ENCODE peak calls at places on chromosomes 16 and 17, in five cellular contexts. K is left ventricle myocardium inferior, I is OCI-LY7, Z is dorsolateral prefrontal cortex, Q is SK-N-SH. X is an unnamed sample.

GRCh38 chr16:29012913-29013641 is 28.2 kb downstream of the LAT start:
- DNase-seq in K (no peak), I (no peak), Z (no peak), Q (no peak), X (no peak)

GRCh38 chr16:55502801-55503366 is 6.0 kb upstream of the LPCAT2 start:
- DNase-seq in K (peak), I (no peak), Z (peak), Q (peak), X (peak)

GRCh38 chr17:18258356-18259038 is at the start of gene FLII:
- DNase-seq in K (peak), I (peak), Z (peak), Q (peak), X (no peak)

GRCh38 chr17:76270770-76271668 is 5.9 kb downstream of the UBALD2 start:
- DNase-seq in K (no peak), I (peak), Z (no peak), Q (peak), X (peak)

GRCh38 chr17:34499576-34499975 is 79.8 kb upstream of the TMEM132E start:
- DNase-seq in K (no peak), I (peak), Z (no peak), Q (no peak), X (no peak)

GRCh38 chr16:66651474-66651765 is 45.1 kb downstream of the CMTM4 start:
- DNase-seq in K (no peak), I (no peak), Z (no peak), Q (no peak), X (no peak)

GRCh38 chr17:59840908-59841666 is 51.7 kb downstream of the TUBD1 start:
- DNase-seq in K (no peak), I (no peak), Z (no peak), Q (no peak), X (no peak)

GRCh38 chr16:58658796-58659211 is 25.8 kb downstream of the SLC38A7 start:
- DNase-seq in K (no peak), I (no peak), Z (no peak), Q (no peak), X (no peak)

GRCh38 chr17:5592382-5592781 is 8.1 kb upstream of the NLRP1 start:
- DNase-seq in K (no peak), I (peak), Z (no peak), Q (peak), X (no peak)

GRCh38 chr17:16269658-16270057 is 52.6 kb downstream of the PIGL start:
- DNase-seq in K (no peak), I (no peak), Z (no peak), Q (no peak), X (no peak)

GRCh38 chr17:2852729-2853110 is 56.5 kb downstream of the RAP1GAP2 start:
- DNase-seq in K (no peak), I (no peak), Z (no peak), Q (peak), X (peak)

GRCh38 chr16:23840310-23840709 is 4.5 kb downstream of the PRKCB start:
- DNase-seq in K (no peak), I (no peak), Z (no peak), Q (no peak), X (no peak)

GRCh38 chr16:83744521-83744981 is 63.2 kb upstream of the HSBP1 start:
- DNase-seq in K (peak), I (no peak), Z (no peak), Q (no peak), X (peak)

GRCh38 chr16:21264226-21265036 is 13.7 kb downstream of the CRYM start:
- DNase-seq in K (peak), I (no peak), Z (no peak), Q (no peak), X (no peak)

GRCh38 chr16:15723808-15724207 is 73.8 kb downstream of the NDE1 start:
- DNase-seq in K (no peak), I (no peak), Z (no peak), Q (no peak), X (no peak)

GRCh38 chr16:30418350-30419181 is 11.2 kb downstream of the ZNF771 start:
- DNase-seq in K (no peak), I (no peak), Z (no peak), Q (no peak), X (no peak)
- H3K27ac ChIP-seq in K (peak), I (peak), Z (peak), Q (peak), X (peak)

DNA sequence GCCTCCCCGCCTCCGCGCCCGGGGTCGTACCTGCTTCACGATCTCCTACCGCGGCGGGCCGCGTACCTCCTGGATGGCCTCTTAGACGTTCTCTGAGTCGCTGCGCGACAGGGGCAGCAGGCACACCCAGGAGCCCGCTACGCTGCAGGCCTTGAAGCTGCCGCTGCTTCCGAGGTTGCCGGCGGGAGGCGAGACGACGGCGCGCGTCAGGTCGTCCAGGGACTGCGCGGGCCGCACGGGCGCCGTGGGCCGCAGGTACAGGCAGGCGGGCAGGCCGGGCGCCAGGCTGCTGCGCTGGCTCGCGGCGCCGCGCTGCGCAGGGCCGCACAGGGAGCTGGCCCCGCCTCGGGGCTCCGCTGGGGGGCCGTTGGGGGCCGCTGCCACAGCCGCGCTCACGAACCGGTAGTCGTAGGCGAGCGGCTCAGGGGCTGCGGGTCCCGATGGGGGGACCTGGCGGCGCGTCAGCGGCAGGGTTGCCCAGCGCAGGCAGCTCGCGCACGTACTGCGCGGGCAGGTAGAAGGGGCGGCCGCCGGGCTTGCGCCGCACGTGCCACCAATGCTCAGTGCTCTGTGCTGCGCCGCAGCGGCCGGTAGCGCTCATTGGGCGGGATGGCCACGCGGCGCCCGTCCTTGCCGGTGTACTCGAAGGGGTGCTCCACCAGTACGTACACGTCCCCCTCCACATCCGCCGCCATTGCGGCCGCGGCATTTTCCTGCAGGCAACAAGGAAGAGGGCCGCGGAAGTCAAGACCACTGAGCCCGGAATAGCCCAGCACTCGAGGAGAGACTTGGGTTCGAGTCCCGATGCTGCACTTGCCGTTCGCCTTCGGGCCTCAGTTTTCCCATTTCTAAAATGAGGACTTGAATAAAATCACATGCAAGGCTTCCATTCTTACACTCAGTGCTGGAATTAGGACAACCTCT is 116.5 kb upstream of the SMURF2 start:
- DNase-seq in K (peak), I (peak), Z (peak), Q (no peak), X (no peak)
- H3K27ac ChIP-seq in K (peak), I (peak), Z (peak), Q (no peak), X (no peak)

GRCh38 chr16:11101695-11102522 is 154.1 kb downstream of the SOCS1 start:
- DNase-seq in K (no peak), I (no peak), Z (no peak), Q (no peak), X (no peak)

GRCh38 chr16:11102523-11102898 is 153.5 kb downstream of the SOCS1 start:
- DNase-seq in K (no peak), I (no peak), Z (no peak), Q (no peak), X (no peak)

GRCh38 chr16:11100239-11100750 is 155.7 kb downstream of the SOCS1 start:
- DNase-seq in K (peak), I (peak), Z (no peak), Q (no peak), X (peak)

GRCh38 chr16:11099672-11100195 is 155.4 kb downstream of the CLEC16A start:
- DNase-seq in K (no peak), I (peak), Z (no peak), Q (no peak), X (no peak)

DNA sequence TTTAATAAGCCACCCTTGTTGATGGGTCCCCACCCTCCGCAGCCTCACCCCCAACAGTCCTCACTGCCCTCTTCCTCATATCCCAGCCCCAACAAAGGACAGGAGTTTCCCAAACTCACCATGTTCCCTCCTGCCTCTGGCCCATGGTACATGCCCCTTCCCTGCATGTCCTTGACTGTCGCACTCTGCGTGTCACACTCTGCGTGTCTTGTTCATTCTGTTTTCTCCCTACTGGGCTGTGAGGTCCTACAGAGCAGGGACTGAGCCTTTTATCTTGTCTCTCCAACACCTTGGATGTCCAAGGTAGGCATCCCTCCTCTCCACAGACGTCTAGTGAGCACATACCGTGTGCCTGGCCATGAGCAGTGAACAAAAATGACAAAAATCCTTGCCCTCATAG is 154.7 kb downstream of the SOCS1 start:
- DNase-seq in K (no peak), I (no peak), Z (no peak), Q (no peak), X (no peak)
- H3K27ac ChIP-seq in K (peak), I (no peak), Z (no peak), Q (no peak), X (no peak)

DNA sequence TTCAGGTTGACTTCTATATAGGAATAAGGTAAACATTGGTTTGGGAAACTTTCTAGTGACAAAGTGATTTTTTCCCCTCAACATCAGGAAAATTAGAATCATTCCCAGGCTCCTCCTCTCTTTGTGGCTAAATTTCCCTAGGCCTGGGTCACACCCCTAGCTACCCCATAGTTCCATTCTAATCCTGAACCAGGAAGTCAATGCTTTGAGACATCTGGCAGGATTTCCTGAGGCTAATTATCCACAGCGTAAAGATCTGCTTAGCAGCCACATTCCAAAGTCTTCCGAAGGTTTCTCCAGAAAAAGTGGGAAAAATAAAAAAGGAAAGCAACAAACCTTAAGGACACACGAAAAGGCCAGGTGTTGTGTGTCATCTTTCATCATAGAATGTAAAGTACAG is 60.3 kb upstream of the CORO6 start:
- DNase-seq in K (no peak), I (no peak), Z (no peak), Q (peak), X (no peak)
- H3K27ac ChIP-seq in K (peak), I (peak), Z (peak), Q (peak), X (peak)

DNA sequence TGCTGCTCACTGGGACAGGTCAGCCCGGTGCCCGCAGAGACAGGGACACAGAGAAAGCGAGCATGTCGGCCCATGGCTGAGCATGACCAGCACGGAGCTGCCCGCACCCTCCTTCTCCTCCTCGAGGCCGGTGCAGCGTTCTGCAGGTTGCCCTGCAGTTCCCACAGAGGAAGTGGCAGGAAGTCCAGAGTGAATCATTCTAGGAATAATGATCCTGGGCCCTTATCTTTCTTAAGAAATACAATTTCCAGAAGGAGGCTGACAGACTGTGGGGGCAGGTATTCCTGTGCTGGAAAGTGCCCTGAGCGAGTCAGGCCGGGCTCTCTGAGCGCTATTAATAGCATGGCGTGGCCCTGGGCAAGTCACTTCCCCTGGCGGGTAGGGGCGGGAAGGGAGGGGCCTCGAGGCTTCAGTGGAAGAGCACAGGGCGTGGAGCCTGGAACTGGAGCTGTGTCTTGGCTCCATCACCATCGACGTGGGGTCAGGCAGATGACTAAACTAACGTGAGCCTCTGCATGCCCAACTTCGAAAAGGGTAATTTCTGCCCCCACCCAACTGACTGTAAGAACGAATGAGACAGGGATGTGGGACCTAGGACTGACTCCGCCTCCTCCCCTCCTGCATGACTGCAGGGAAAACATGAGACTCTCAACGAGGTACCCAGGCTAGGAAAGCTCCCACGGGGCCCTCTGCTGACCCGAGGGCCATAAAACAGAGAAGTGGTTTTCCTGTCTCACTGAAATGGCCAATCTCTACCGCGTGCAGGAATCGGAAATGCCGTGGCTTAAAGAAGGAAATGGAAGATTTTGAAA is 9.8 kb downstream of the TMEM204 start:
- DNase-seq in K (peak), I (peak), Z (no peak), Q (peak), X (peak)
- H3K27ac ChIP-seq in K (peak), I (no peak), Z (peak), Q (no peak), X (peak)

GRCh38 chr16:69606985-69607384 is 41.2 kb downstream of the NFAT5 start:
- DNase-seq in K (no peak), I (no peak), Z (no peak), Q (no peak), X (no peak)
- H3K27ac ChIP-seq in K (no peak), I (no peak), Z (no peak), Q (no peak), X (no peak)

GRCh38 chr17:43858201-43858600 is 11.2 kb downstream of the CD300LG start:
- DNase-seq in K (no peak), I (no peak), Z (no peak), Q (no peak), X (no peak)
- H3K27ac ChIP-seq in K (peak), I (no peak), Z (no peak), Q (no peak), X (peak)

GRCh38 chr17:61379457-61380216 is 20.0 kb upstream of the TBX2 start:
- DNase-seq in K (no peak), I (no peak), Z (no peak), Q (peak), X (peak)

GRCh38 chr17:61378658-61379456 is 20.8 kb upstream of the TBX2 start:
- DNase-seq in K (no peak), I (no peak), Z (no peak), Q (no peak), X (no peak)

GRCh38 chr17:61380217-61380835 is 19.3 kb upstream of the TBX2 start:
- DNase-seq in K (no peak), I (no peak), Z (no peak), Q (peak), X (no peak)

GRCh38 chr17:61380836-61381525 is 18.7 kb upstream of the TBX2 start:
- DNase-seq in K (no peak), I (no peak), Z (no peak), Q (peak), X (peak)

DNA sequence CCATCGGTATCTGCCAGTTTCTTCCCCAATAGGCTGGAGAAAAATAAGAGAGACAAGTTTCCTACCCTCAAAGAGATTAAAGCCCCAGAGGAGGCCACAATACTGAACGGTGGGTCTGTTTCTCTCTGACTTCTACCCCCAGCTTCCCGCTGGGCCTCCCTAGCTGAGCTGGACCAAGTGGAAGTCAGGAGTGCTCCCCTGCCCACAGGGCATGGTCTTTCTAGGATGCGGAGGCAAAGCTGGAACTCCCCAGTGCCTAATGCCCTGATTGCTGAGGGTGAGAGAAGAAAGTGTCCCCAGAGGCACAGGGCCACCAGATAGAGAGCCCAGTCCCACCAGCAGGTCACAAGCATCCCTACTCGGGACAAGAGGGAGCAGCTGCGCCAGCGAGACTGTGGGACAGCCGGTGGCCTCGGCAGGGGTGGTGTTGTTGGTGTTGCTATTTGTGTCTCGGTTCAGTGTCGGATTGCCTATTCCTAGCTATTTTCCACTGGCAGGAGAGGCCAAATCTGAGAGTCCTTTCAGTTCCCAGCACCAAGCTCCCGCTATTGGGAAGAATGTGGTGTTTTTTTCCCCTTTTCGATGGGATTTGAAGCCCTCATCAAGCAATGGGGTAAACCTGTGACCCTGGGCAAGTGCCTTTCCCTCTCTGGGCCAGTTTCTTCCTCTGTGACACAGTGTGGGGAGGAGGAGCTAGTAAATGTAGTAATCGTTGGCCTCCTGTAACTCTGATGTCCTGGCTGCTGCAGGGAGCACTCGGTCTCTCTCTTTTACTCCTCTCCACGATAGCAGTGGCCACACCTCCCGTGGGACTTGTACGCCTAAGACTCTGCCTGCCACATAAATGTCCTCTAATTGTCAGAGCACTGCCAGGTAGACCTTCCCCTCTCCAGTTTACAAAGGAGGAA is 22.5 kb upstream of the TBX2 start:
- DNase-seq in K (no peak), I (no peak), Z (no peak), Q (no peak), X (peak)
- H3K27ac ChIP-seq in K (peak), I (no peak), Z (peak), Q (no peak), X (peak)

X was measured in psoas muscle.